ENCODE peak calls at places on chromosomes 4 and X, in seven cellular contexts. T, C, S, E, G, O and M are unnamed samples.

GRCh38 chr4:66169341-66169740 is 499.1 kb upstream of the EPHA5 start:
- DNase-seq in T (peak), C (peak), S (peak), E (no peak), G (no peak), O (no peak), M (no peak)

GRCh38 chr4:129350800-129351199 is 254.8 kb downstream of the C4orf33 start:
- DNase-seq in T (no peak), C (no peak), S (no peak), E (no peak), G (no peak), O (no peak), M (no peak)

GRCh38 chr4:75892508-75892907 is 9.7 kb downstream of the PPEF2 start:
- DNase-seq in T (no peak), C (no peak), S (no peak), E (no peak), G (no peak), O (peak), M (no peak)

GRCh38 chrX:118961866-118962560 is 12.4 kb upstream of the LONRF3 start:
- DNase-seq in T (no peak), C (no peak), S (no peak), E (no peak), G (no peak), O (no peak), M (no peak)

GRCh38 chrX:72308566-72309296 is 3.0 kb upstream of the CITED1 start:
- DNase-seq in T (peak), C (peak), S (peak), E (peak), G (peak), O (peak), M (peak)

GRCh38 chr4:28351826-28352225 is 1491.2 kb downstream of the STIM2 start:
- DNase-seq in T (no peak), C (no peak), S (no peak), E (no peak), G (no peak), O (no peak), M (no peak)

GRCh38 chr4:6523251-6523650 is 50.8 kb upstream of the PPP2R2C start:
- DNase-seq in T (no peak), C (no peak), S (no peak), E (no peak), G (no peak), O (no peak), M (no peak)

GRCh38 chr4:89836031-89836777 is 757 bp downstream of the SNCA start:
- DNase-seq in T (no peak), C (peak), S (no peak), E (no peak), G (no peak), O (peak), M (peak)

GRCh38 chrX:67543818-67544217 is at the start of gene AR:
- DNase-seq in T (peak), C (peak), S (peak), E (peak), G (peak), O (peak), M (peak)

GRCh38 chr4:6548201-6548881 is 26.6 kb upstream of the MAN2B2 start:
- DNase-seq in T (no peak), C (peak), S (peak), E (peak), G (peak), O (peak), M (peak)

GRCh38 chrX:39158801-39159657 is 357.8 kb downstream of the MID1IP1 start:
- DNase-seq in T (peak), C (peak), S (peak), E (no peak), G (no peak), O (no peak), M (no peak)

GRCh38 chrX:122835886-122836285 is 348.2 kb upstream of the GRIA3 start:
- DNase-seq in T (no peak), C (no peak), S (peak), E (no peak), G (no peak), O (no peak), M (no peak)

GRCh38 chrX:53362439-53362838 is 60.0 kb downstream of the SMC1A start:
- DNase-seq in T (no peak), C (no peak), S (no peak), E (no peak), G (no peak), O (no peak), M (no peak)

GRCh38 chr4:78971326-78971725 is 32.1 kb upstream of the PAQR3 start:
- DNase-seq in T (no peak), C (no peak), S (peak), E (no peak), G (no peak), O (no peak), M (no peak)

GRCh38 chr4:80909938-80910337 is 120.6 kb upstream of the BMP3 start:
- DNase-seq in T (no peak), C (no peak), S (no peak), E (no peak), G (no peak), O (no peak), M (no peak)

GRCh38 chrX:65932173-65933084 is 107.5 kb downstream of the VSIG4 start:
- DNase-seq in T (no peak), C (no peak), S (no peak), E (no peak), G (no peak), O (no peak), M (peak)

GRCh38 chr4:25367004-25367621 is 9.9 kb upstream of the ANAPC4 start:
- DNase-seq in T (peak), C (no peak), S (peak), E (peak), G (no peak), O (no peak), M (no peak)

GRCh38 chr4:135371137-135371536 is 1169.5 kb upstream of the PABPC4L start:
- DNase-seq in T (no peak), C (peak), S (no peak), E (no peak), G (no peak), O (peak), M (peak)

GRCh38 chrX:52082578-52082977 is 13.6 kb upstream of the MAGED4B start:
- DNase-seq in T (peak), C (no peak), S (peak), E (peak), G (no peak), O (no peak), M (no peak)

GRCh38 chr4:141058739-141059507 is 74.3 kb downstream of the RNF150 start:
- DNase-seq in T (peak), C (no peak), S (peak), E (peak), G (no peak), O (no peak), M (no peak)

GRCh38 chrX:155027509-155028066 is 944 bp downstream of the FUNDC2 start:
- DNase-seq in T (peak), C (no peak), S (peak), E (peak), G (no peak), O (no peak), M (no peak)

GRCh38 chr4:153255233-153255632 is 51.0 kb downstream of the TRIM2 start:
- DNase-seq in T (no peak), C (no peak), S (no peak), E (no peak), G (no peak), O (no peak), M (no peak)

GRCh38 chr4:22090655-22091350 is 142.2 kb upstream of the KCNIP4 start:
- DNase-seq in T (no peak), C (no peak), S (peak), E (no peak), G (no peak), O (no peak), M (no peak)

GRCh38 chr4:76626686-76627465 is 191.8 kb downstream of the SHROOM3 start:
- DNase-seq in T (no peak), C (no peak), S (no peak), E (no peak), G (no peak), O (no peak), M (no peak)

GRCh38 chr4:7620086-7620813 is 185.5 kb upstream of the PSAPL1 start:
- DNase-seq in T (no peak), C (no peak), S (no peak), E (no peak), G (no peak), O (no peak), M (no peak)

GRCh38 chr4:183838987-183839712 is 66.0 kb upstream of the STOX2 start:
- DNase-seq in T (peak), C (no peak), S (peak), E (no peak), G (no peak), O (no peak), M (no peak)

DNA sequence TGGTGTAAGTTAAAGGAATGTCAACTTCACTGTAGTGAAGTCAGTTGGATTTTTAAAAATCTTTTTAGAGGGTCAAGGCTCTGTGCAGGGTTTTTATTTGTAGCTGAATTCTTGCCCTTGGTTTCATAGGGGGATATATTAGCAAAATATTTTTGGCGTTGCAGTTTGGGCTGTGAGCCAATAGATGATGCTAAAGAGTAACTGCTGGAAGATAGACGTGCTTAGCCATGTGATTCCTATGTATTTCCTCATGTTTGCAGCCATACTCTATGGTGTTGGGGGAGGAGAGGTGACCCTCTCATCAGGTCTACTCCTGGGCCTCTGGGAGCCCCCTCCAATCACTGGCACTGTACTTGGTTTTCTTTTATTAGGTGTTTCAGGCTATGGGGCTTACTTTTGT is 246.7 kb upstream of the ARHGAP24 start:
- DNase-seq in T (no peak), C (no peak), S (no peak), E (no peak), G (no peak), O (no peak), M (no peak)
- TF ChIP-seq CTCF in T (no peak), C (no peak), S (no peak), E (no peak), G (no peak), O (peak), M (no peak)

GRCh38 chrX:16573781-16574180 is 76.2 kb upstream of the S100G start:
- DNase-seq in T (no peak), C (no peak), S (peak), E (peak), G (no peak), O (no peak), M (no peak)

GRCh38 chrX:16579517-16579916 is 70.4 kb upstream of the S100G start:
- DNase-seq in T (no peak), C (no peak), S (no peak), E (no peak), G (no peak), O (no peak), M (no peak)

GRCh38 chrX:16577483-16578029 is 72.4 kb upstream of the S100G start:
- DNase-seq in T (no peak), C (no peak), S (no peak), E (no peak), G (no peak), O (no peak), M (no peak)

GRCh38 chrX:16578218-16578617 is 71.7 kb upstream of the S100G start:
- DNase-seq in T (no peak), C (no peak), S (peak), E (peak), G (no peak), O (peak), M (no peak)
- TF ChIP-seq CTCF in T (no peak), C (no peak), S (peak), E (peak), G (no peak), O (peak), M (no peak)

GRCh38 chr4:143391261-143391660 is 54.6 kb downstream of the GAB1 start:
- DNase-seq in T (no peak), C (no peak), S (no peak), E (no peak), G (no peak), O (no peak), M (no peak)

GRCh38 chr4:143393195-143393594 is 56.5 kb downstream of the GAB1 start:
- DNase-seq in T (no peak), C (no peak), S (no peak), E (no peak), G (no peak), O (no peak), M (no peak)

GRCh38 chr4:143390764-143391163 is 54.1 kb downstream of the GAB1 start:
- DNase-seq in T (no peak), C (no peak), S (no peak), E (no peak), G (no peak), O (no peak), M (no peak)

GRCh38 chr4:143389543-143390195 is 53.0 kb downstream of the GAB1 start:
- DNase-seq in T (no peak), C (no peak), S (peak), E (peak), G (no peak), O (no peak), M (no peak)

GRCh38 chr4:143391895-143392294 is 55.2 kb downstream of the GAB1 start:
- DNase-seq in T (no peak), C (no peak), S (peak), E (peak), G (no peak), O (no peak), M (no peak)
- TF ChIP-seq CTCF in T (no peak), C (no peak), S (no peak), E (no peak), G (no peak), O (no peak), M (no peak)

DNA sequence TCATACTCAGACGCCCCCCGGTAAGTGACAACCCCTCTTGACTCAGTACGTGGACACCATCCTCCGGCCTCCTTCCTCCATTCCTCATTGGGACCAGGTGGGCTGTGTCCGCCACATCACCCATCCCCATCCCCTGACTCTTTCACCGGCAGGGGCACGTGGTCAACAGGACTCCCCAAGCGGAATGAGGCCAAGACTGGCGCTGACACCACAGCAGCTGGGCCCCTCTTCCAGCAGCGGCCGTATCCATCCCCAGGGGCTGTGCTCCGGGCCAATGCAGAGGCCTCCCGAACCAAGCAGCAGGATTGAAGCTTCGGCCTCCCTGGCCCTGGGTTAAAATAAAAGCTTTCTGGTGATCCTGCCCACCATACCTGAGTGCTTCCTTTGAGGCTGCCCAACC is 5.0 kb downstream of the PQBP1 start:
- DNase-seq in T (no peak), C (no peak), S (no peak), E (no peak), G (no peak), O (no peak), M (no peak)
- TF ChIP-seq CTCF in T (no peak), C (no peak), S (no peak), E (no peak), G (no peak), O (no peak), M (no peak)

DNA sequence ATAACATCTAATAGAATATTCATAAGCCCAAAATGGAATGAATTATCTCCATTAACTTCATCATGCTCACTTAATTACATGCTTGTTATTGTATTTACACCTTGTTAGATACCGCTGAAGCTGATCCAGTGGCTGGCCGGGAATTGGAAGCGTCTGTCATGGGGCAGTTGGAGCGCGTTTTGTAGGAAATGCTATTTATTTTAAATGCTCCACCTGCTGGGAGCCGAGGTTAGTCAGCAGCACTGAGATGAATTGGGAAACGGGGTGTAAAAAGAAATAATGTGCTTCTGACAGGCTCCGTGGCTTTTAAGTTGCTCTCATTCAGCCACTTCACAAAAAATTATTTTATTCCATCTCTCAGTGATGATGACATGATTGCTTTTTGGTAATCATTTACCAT is 25.2 kb downstream of the ARX start:
- DNase-seq in T (peak), C (peak), S (no peak), E (no peak), G (no peak), O (peak), M (no peak)
- TF ChIP-seq CTCF in T (peak), C (no peak), S (peak), E (no peak), G (no peak), O (peak), M (peak)

DNA sequence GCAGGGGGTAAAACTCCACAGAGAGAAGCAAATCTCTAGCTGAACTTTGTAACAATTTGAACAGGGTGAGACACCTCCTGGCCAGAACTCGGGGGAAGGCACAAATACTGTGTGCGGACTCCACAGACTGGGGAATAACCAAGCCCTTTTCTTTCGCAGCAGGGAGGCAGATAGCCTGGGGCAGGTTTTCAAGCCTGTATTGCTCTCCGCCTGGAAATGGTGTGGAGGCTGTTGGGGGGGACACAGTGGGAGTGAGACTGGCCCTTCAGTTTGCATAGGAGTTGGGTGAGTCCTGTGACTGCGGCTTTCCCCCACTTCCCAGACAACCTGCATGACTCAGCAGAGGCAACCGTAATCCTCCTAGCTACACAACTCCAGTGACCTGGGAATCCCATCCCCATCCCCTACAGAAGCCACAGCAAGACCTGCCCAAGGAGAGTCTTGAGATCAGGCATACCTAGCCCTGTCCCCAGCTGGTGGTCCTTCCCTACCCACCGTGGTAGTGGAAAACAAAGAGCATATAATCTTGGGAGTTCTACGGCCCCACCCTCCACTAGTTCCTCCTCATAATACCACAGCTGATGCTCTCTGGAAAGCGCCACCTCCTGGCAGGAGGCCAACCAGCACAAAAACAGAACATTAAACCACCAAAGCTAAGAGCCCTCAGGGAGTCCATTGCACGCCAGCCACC is 12.9 kb upstream of the SMPX start:
- DNase-seq in T (no peak), C (no peak), S (no peak), E (no peak), G (no peak), O (peak), M (no peak)
- TF ChIP-seq CTCF in T (no peak), C (no peak), S (no peak), E (no peak), G (no peak), O (peak), M (peak)

GRCh38 chr4:86935833-86936721 is 1.3 kb downstream of the AFF1 start:
- DNase-seq in T (no peak), C (peak), S (peak), E (peak), G (peak), O (peak), M (no peak)
- TF ChIP-seq CTCF in T (no peak), C (no peak), S (no peak), E (no peak), G (no peak), O (no peak), M (no peak)

GRCh38 chr4:110970642-110971041 is 347.8 kb upstream of the PITX2 start:
- DNase-seq in T (peak), C (peak), S (peak), E (peak), G (no peak), O (peak), M (peak)
- TF ChIP-seq CTCF in T (peak), C (peak), S (peak), E (peak), G (peak), O (peak), M (peak)